ENCODE peak calls at places on chromosomes 2 and 18, in seven cellular contexts. One of them, this sample, is unnamed.

GRCh38 chr18:31965331-31965970 is 22.5 kb upstream of the TRAPPC8 start:
- DNase-seq in foreskin melanocyte: no peak
- DNase-seq in COR-L47: no peak
- DNase-seq in stromal cell of bone marrow: no peak
- DNase-seq in GM04503: no peak
- DNase-seq in type B pancreatic cell: no peak
- DNase-seq in NCI-H345: no peak
- DNase-seq in this sample: no peak

GRCh38 chr2:54524236-54524991 is 68.3 kb downstream of the SPTBN1 start:
- DNase-seq in foreskin melanocyte: peak; percentile 96
- DNase-seq in COR-L47: no peak
- DNase-seq in stromal cell of bone marrow: peak; percentile 65
- DNase-seq in GM04503: peak; percentile 53
- DNase-seq in type B pancreatic cell: no peak
- DNase-seq in NCI-H345: no peak
- DNase-seq in this sample: no peak

GRCh38 chr2:12169060-12169406 is 422.6 kb downstream of the LPIN1 start:
- DNase-seq in foreskin melanocyte: peak; percentile 100
- DNase-seq in COR-L47: no peak
- DNase-seq in stromal cell of bone marrow: peak; percentile 95
- DNase-seq in GM04503: peak; percentile 91
- DNase-seq in type B pancreatic cell: no peak
- DNase-seq in NCI-H345: no peak
- DNase-seq in this sample: no peak

GRCh38 chr2:238236571-238236970 is 3.3 kb downstream of the HES6 start:
- DNase-seq in foreskin melanocyte: no peak
- DNase-seq in COR-L47: no peak
- DNase-seq in stromal cell of bone marrow: no peak
- DNase-seq in GM04503: no peak
- DNase-seq in type B pancreatic cell: no peak
- DNase-seq in NCI-H345: no peak
- DNase-seq in this sample: no peak

GRCh38 chr18:5295231-5295920 is at the start of gene ZBTB14:
- DNase-seq in foreskin melanocyte: peak; percentile 26
- DNase-seq in COR-L47: peak; percentile 85
- DNase-seq in stromal cell of bone marrow: peak; percentile 39
- DNase-seq in GM04503: no peak
- DNase-seq in type B pancreatic cell: peak; percentile 80
- DNase-seq in NCI-H345: peak; percentile 75
- DNase-seq in this sample: peak; percentile 88

GRCh38 chr18:23631746-23632145 is 31.0 kb downstream of the ANKRD29 start:
- DNase-seq in foreskin melanocyte: no peak
- DNase-seq in COR-L47: peak; percentile 69
- DNase-seq in stromal cell of bone marrow: no peak
- DNase-seq in GM04503: no peak
- DNase-seq in type B pancreatic cell: no peak
- DNase-seq in NCI-H345: no peak
- DNase-seq in this sample: peak; percentile 48

GRCh38 chr18:76466410-76466991 is 28.5 kb downstream of the ZNF516 start:
- DNase-seq in foreskin melanocyte: no peak
- DNase-seq in COR-L47: no peak
- DNase-seq in stromal cell of bone marrow: no peak
- DNase-seq in GM04503: no peak
- DNase-seq in type B pancreatic cell: peak; percentile 60
- DNase-seq in NCI-H345: no peak
- DNase-seq in this sample: no peak

GRCh38 chr2:241983571-241984270 is 114.2 kb downstream of the RTP5 start:
- DNase-seq in foreskin melanocyte: no peak
- DNase-seq in COR-L47: no peak
- DNase-seq in stromal cell of bone marrow: no peak
- DNase-seq in GM04503: no peak
- DNase-seq in type B pancreatic cell: peak; percentile 66
- DNase-seq in NCI-H345: no peak
- DNase-seq in this sample: no peak

GRCh38 chr18:35528749-35529274 is 31.1 kb upstream of the INO80C start:
- DNase-seq in foreskin melanocyte: peak; percentile 30
- DNase-seq in COR-L47: no peak
- DNase-seq in stromal cell of bone marrow: no peak
- DNase-seq in GM04503: no peak
- DNase-seq in type B pancreatic cell: no peak
- DNase-seq in NCI-H345: no peak
- DNase-seq in this sample: no peak

GRCh38 chr2:70962211-70962884 is 16.1 kb upstream of the ANKRD53 start:
- DNase-seq in foreskin melanocyte: no peak
- DNase-seq in COR-L47: no peak
- DNase-seq in stromal cell of bone marrow: no peak
- DNase-seq in GM04503: no peak
- DNase-seq in type B pancreatic cell: peak; percentile 66
- DNase-seq in NCI-H345: no peak
- DNase-seq in this sample: no peak

GRCh38 chr2:38763226-38763625 is 12.1 kb upstream of the SRSF7 start:
- DNase-seq in foreskin melanocyte: no peak
- DNase-seq in COR-L47: no peak
- DNase-seq in stromal cell of bone marrow: no peak
- DNase-seq in GM04503: no peak
- DNase-seq in type B pancreatic cell: no peak
- DNase-seq in NCI-H345: no peak
- DNase-seq in this sample: no peak

GRCh38 chr2:118909191-118909590 is 32.8 kb upstream of the MARCO start:
- DNase-seq in foreskin melanocyte: no peak
- DNase-seq in COR-L47: no peak
- DNase-seq in stromal cell of bone marrow: no peak
- DNase-seq in GM04503: no peak
- DNase-seq in type B pancreatic cell: no peak
- DNase-seq in NCI-H345: no peak
- DNase-seq in this sample: no peak

GRCh38 chr2:134707330-134707676 is 11.5 kb downstream of the TMEM163 start:
- DNase-seq in foreskin melanocyte: no peak
- DNase-seq in COR-L47: no peak
- DNase-seq in stromal cell of bone marrow: no peak
- DNase-seq in GM04503: no peak
- DNase-seq in type B pancreatic cell: no peak
- DNase-seq in NCI-H345: no peak
- DNase-seq in this sample: no peak

GRCh38 chr2:231000211-231000904 is 4.4 kb downstream of the SPATA3 start:
- DNase-seq in foreskin melanocyte: no peak
- DNase-seq in COR-L47: no peak
- DNase-seq in stromal cell of bone marrow: no peak
- DNase-seq in GM04503: no peak
- DNase-seq in type B pancreatic cell: no peak
- DNase-seq in NCI-H345: peak; percentile 2
- DNase-seq in this sample: peak; percentile 46

GRCh38 chr18:35755369-35755768 is 173.8 kb downstream of the GALNT1 start:
- DNase-seq in foreskin melanocyte: no peak
- DNase-seq in COR-L47: no peak
- DNase-seq in stromal cell of bone marrow: no peak
- DNase-seq in GM04503: no peak
- DNase-seq in type B pancreatic cell: no peak
- DNase-seq in NCI-H345: no peak
- DNase-seq in this sample: no peak

GRCh38 chr2:237060518-237061312 is 25.0 kb upstream of the COPS8 start:
- DNase-seq in foreskin melanocyte: no peak
- DNase-seq in COR-L47: no peak
- DNase-seq in stromal cell of bone marrow: peak; percentile 57
- DNase-seq in GM04503: no peak
- DNase-seq in type B pancreatic cell: no peak
- DNase-seq in NCI-H345: peak; percentile 61
- DNase-seq in this sample: peak; percentile 82

GRCh38 chr2:70017962-70018361 is 56.5 kb upstream of the ASPRV1 start:
- DNase-seq in foreskin melanocyte: no peak
- DNase-seq in COR-L47: no peak
- DNase-seq in stromal cell of bone marrow: no peak
- DNase-seq in GM04503: no peak
- DNase-seq in type B pancreatic cell: no peak
- DNase-seq in NCI-H345: no peak
- DNase-seq in this sample: no peak

GRCh38 chr2:1653137-1653789 is 91.1 kb downstream of the PXDN start:
- DNase-seq in foreskin melanocyte: peak; percentile 24
- DNase-seq in COR-L47: no peak
- DNase-seq in stromal cell of bone marrow: peak; percentile 89
- DNase-seq in GM04503: peak; percentile 95
- DNase-seq in type B pancreatic cell: peak; percentile 42
- DNase-seq in NCI-H345: no peak
- DNase-seq in this sample: no peak

GRCh38 chr18:74480149-74480651 is 16.0 kb upstream of the CNDP2 start:
- DNase-seq in foreskin melanocyte: no peak
- DNase-seq in COR-L47: no peak
- DNase-seq in stromal cell of bone marrow: no peak
- DNase-seq in GM04503: no peak
- DNase-seq in type B pancreatic cell: no peak
- DNase-seq in NCI-H345: no peak
- DNase-seq in this sample: no peak

GRCh38 chr18:13572148-13572547 is 154.2 kb downstream of the FAM210A start:
- DNase-seq in foreskin melanocyte: no peak
- DNase-seq in COR-L47: no peak
- DNase-seq in stromal cell of bone marrow: no peak
- DNase-seq in GM04503: no peak
- DNase-seq in type B pancreatic cell: no peak
- DNase-seq in NCI-H345: no peak
- DNase-seq in this sample: no peak

GRCh38 chr2:42929577-42929984 is 137.2 kb upstream of the HAAO start:
- DNase-seq in foreskin melanocyte: no peak
- DNase-seq in COR-L47: no peak
- DNase-seq in stromal cell of bone marrow: no peak
- DNase-seq in GM04503: no peak
- DNase-seq in type B pancreatic cell: no peak
- DNase-seq in NCI-H345: no peak
- DNase-seq in this sample: peak; percentile 31

GRCh38 chr18:36312806-36313395 is 15.4 kb downstream of the FHOD3 start:
- DNase-seq in foreskin melanocyte: no peak
- DNase-seq in COR-L47: no peak
- DNase-seq in stromal cell of bone marrow: no peak
- DNase-seq in GM04503: no peak
- DNase-seq in type B pancreatic cell: peak; percentile 25
- DNase-seq in NCI-H345: no peak
- DNase-seq in this sample: no peak

GRCh38 chr2:240714747-240715725 is 23.4 kb downstream of the AQP12A start:
- DNase-seq in foreskin melanocyte: no peak
- DNase-seq in COR-L47: no peak
- DNase-seq in stromal cell of bone marrow: no peak
- DNase-seq in GM04503: no peak
- DNase-seq in type B pancreatic cell: no peak
- DNase-seq in NCI-H345: peak; percentile 48
- DNase-seq in this sample: no peak

GRCh38 chr2:6937582-6937981 is 20.4 kb downstream of the RNF144A start:
- DNase-seq in foreskin melanocyte: no peak
- DNase-seq in COR-L47: no peak
- DNase-seq in stromal cell of bone marrow: no peak
- DNase-seq in GM04503: no peak
- DNase-seq in type B pancreatic cell: no peak
- DNase-seq in NCI-H345: no peak
- DNase-seq in this sample: no peak

GRCh38 chr2:132412021-132412420 is 4.6 kb upstream of the GPR39 start:
- DNase-seq in foreskin melanocyte: no peak
- DNase-seq in COR-L47: no peak
- DNase-seq in stromal cell of bone marrow: no peak
- DNase-seq in GM04503: no peak
- DNase-seq in type B pancreatic cell: no peak
- DNase-seq in NCI-H345: no peak
- DNase-seq in this sample: no peak

GRCh38 chr18:22964722-22965121 is 31.6 kb downstream of the RBBP8 start:
- DNase-seq in foreskin melanocyte: no peak
- DNase-seq in COR-L47: no peak
- DNase-seq in stromal cell of bone marrow: no peak
- DNase-seq in GM04503: no peak
- DNase-seq in type B pancreatic cell: no peak
- DNase-seq in NCI-H345: no peak
- DNase-seq in this sample: no peak

GRCh38 chr18:79681484-79682387 is 2.1 kb downstream of the CTDP1 start:
- DNase-seq in foreskin melanocyte: no peak
- DNase-seq in COR-L47: no peak
- DNase-seq in stromal cell of bone marrow: no peak
- DNase-seq in GM04503: no peak
- DNase-seq in type B pancreatic cell: no peak
- DNase-seq in NCI-H345: no peak
- DNase-seq in this sample: no peak

GRCh38 chr2:139469985-139470384 is 689.8 kb upstream of the NXPH2 start:
- DNase-seq in foreskin melanocyte: no peak
- DNase-seq in COR-L47: no peak
- DNase-seq in stromal cell of bone marrow: no peak
- DNase-seq in GM04503: no peak
- DNase-seq in type B pancreatic cell: no peak
- DNase-seq in NCI-H345: no peak
- DNase-seq in this sample: no peak

GRCh38 chr2:135074216-135074615 is 22.1 kb downstream of the RAB3GAP1 start:
- DNase-seq in foreskin melanocyte: no peak
- DNase-seq in COR-L47: no peak
- DNase-seq in stromal cell of bone marrow: no peak
- DNase-seq in GM04503: no peak
- DNase-seq in type B pancreatic cell: no peak
- DNase-seq in NCI-H345: no peak
- DNase-seq in this sample: no peak

GRCh38 chr18:47191956-47192355 is 15.8 kb upstream of the IER3IP1 start:
- DNase-seq in foreskin melanocyte: no peak
- DNase-seq in COR-L47: no peak
- DNase-seq in stromal cell of bone marrow: no peak
- DNase-seq in GM04503: no peak
- DNase-seq in type B pancreatic cell: no peak
- DNase-seq in NCI-H345: no peak
- DNase-seq in this sample: no peak

GRCh38 chr18:58526425-58527115 is 102.3 kb downstream of the ALPK2 start:
- DNase-seq in foreskin melanocyte: no peak
- DNase-seq in COR-L47: no peak
- DNase-seq in stromal cell of bone marrow: no peak
- DNase-seq in GM04503: no peak
- DNase-seq in type B pancreatic cell: no peak
- DNase-seq in NCI-H345: no peak
- DNase-seq in this sample: no peak

GRCh38 chr2:168049609-168050008 is 197.8 kb downstream of the STK39 start:
- DNase-seq in foreskin melanocyte: no peak
- DNase-seq in COR-L47: no peak
- DNase-seq in stromal cell of bone marrow: no peak
- DNase-seq in GM04503: no peak
- DNase-seq in type B pancreatic cell: no peak
- DNase-seq in NCI-H345: no peak
- DNase-seq in this sample: no peak

GRCh38 chr2:96329416-96329815 is 4.3 kb downstream of the ITPRIPL1 start:
- DNase-seq in foreskin melanocyte: peak; percentile 76
- DNase-seq in COR-L47: peak; percentile 93
- DNase-seq in stromal cell of bone marrow: peak; percentile 67
- DNase-seq in GM04503: peak; percentile 65
- DNase-seq in type B pancreatic cell: no peak
- DNase-seq in NCI-H345: no peak
- DNase-seq in this sample: no peak

GRCh38 chr2:36404312-36404711 is 48.7 kb downstream of the CRIM1 start:
- DNase-seq in foreskin melanocyte: no peak
- DNase-seq in COR-L47: no peak
- DNase-seq in stromal cell of bone marrow: no peak
- DNase-seq in GM04503: no peak
- DNase-seq in type B pancreatic cell: no peak
- DNase-seq in NCI-H345: no peak
- DNase-seq in this sample: no peak